ENCODE peak calls at places on chromosomes 7 and 10, in ten cellular contexts. One of them, this sample, is unnamed.

GRCh38 chr10:130999376-131000202 is 311.9 kb downstream of the TCERG1L start:
- DNase-seq in IMR-90: no peak
- DNase-seq in prostate gland: no peak
- DNase-seq in neural progenitor cell: no peak
- DNase-seq in GM23248: no peak
- DNase-seq in psoas muscle: no peak
- DNase-seq in cardiac muscle cell: no peak
- DNase-seq in OCI-LY7: no peak
- DNase-seq in aorta: no peak
- DNase-seq in uterus: no peak
- DNase-seq in this sample: no peak

GRCh38 chr10:1308415-1308814 is 252.2 kb downstream of the WDR37 start:
- DNase-seq in GM23248: no peak
- DNase-seq in uterus: no peak
- DNase-seq in aorta: no peak
- DNase-seq in cardiac muscle cell: no peak
- DNase-seq in IMR-90: no peak
- DNase-seq in psoas muscle: no peak
- DNase-seq in prostate gland: no peak
- DNase-seq in OCI-LY7: no peak
- DNase-seq in neural progenitor cell: no peak
- DNase-seq in this sample: no peak

GRCh38 chr7:149880871-149881301 is 7.1 kb downstream of the ATP6V0E2 start:
- DNase-seq in neural progenitor cell: no peak
- DNase-seq in OCI-LY7: no peak
- DNase-seq in uterus: peak
- DNase-seq in cardiac muscle cell: peak
- DNase-seq in GM23248: no peak
- DNase-seq in psoas muscle: no peak
- DNase-seq in aorta: peak
- DNase-seq in IMR-90: no peak
- DNase-seq in prostate gland: peak
- DNase-seq in this sample: no peak

GRCh38 chr10:35605191-35605590 is at the start of gene GJD4:
- DNase-seq in prostate gland: no peak
- DNase-seq in psoas muscle: no peak
- DNase-seq in IMR-90: no peak
- DNase-seq in neural progenitor cell: no peak
- DNase-seq in OCI-LY7: no peak
- DNase-seq in aorta: no peak
- DNase-seq in uterus: no peak
- DNase-seq in GM23248: no peak
- DNase-seq in cardiac muscle cell: no peak
- DNase-seq in this sample: no peak

GRCh38 chr10:3635697-3636096 is 149.3 kb downstream of the KLF6 start:
- DNase-seq in psoas muscle: no peak
- DNase-seq in cardiac muscle cell: no peak
- DNase-seq in IMR-90: no peak
- DNase-seq in prostate gland: peak
- DNase-seq in uterus: no peak
- DNase-seq in GM23248: no peak
- DNase-seq in neural progenitor cell: no peak
- DNase-seq in OCI-LY7: no peak
- DNase-seq in aorta: no peak
- DNase-seq in this sample: no peak

GRCh38 chr7:151756076-151756731 is 120.7 kb downstream of the PRKAG2 start:
- DNase-seq in aorta: peak
- DNase-seq in OCI-LY7: no peak
- DNase-seq in GM23248: peak
- DNase-seq in uterus: peak
- DNase-seq in neural progenitor cell: no peak
- DNase-seq in cardiac muscle cell: peak
- DNase-seq in prostate gland: no peak
- DNase-seq in psoas muscle: no peak
- DNase-seq in IMR-90: peak
- DNase-seq in this sample: peak

GRCh38 chr7:18866359-18867036 is 250.9 kb downstream of the TWIST1 start:
- DNase-seq in neural progenitor cell: no peak
- DNase-seq in OCI-LY7: no peak
- DNase-seq in IMR-90: peak
- DNase-seq in psoas muscle: peak
- DNase-seq in uterus: peak
- DNase-seq in aorta: no peak
- DNase-seq in cardiac muscle cell: peak
- DNase-seq in prostate gland: no peak
- DNase-seq in GM23248: peak
- DNase-seq in this sample: no peak

GRCh38 chr7:96734343-96734742 is 24.7 kb upstream of the SEM1 start:
- DNase-seq in IMR-90: no peak
- DNase-seq in uterus: no peak
- DNase-seq in neural progenitor cell: no peak
- DNase-seq in aorta: no peak
- DNase-seq in GM23248: no peak
- DNase-seq in OCI-LY7: no peak
- DNase-seq in psoas muscle: no peak
- DNase-seq in prostate gland: no peak
- DNase-seq in cardiac muscle cell: no peak
- DNase-seq in this sample: no peak

GRCh38 chr7:149527414-149527813 is 29.8 kb upstream of the ZNF746 start:
- DNase-seq in cardiac muscle cell: no peak
- DNase-seq in GM23248: no peak
- DNase-seq in IMR-90: no peak
- DNase-seq in prostate gland: no peak
- DNase-seq in OCI-LY7: no peak
- DNase-seq in uterus: no peak
- DNase-seq in psoas muscle: no peak
- DNase-seq in neural progenitor cell: no peak
- DNase-seq in aorta: no peak
- DNase-seq in this sample: no peak

GRCh38 chr7:127391591-127392181 is 822 bp downstream of the ZNF800 start:
- DNase-seq in uterus: no peak
- DNase-seq in OCI-LY7: peak
- DNase-seq in aorta: no peak
- DNase-seq in GM23248: peak
- DNase-seq in neural progenitor cell: peak
- DNase-seq in psoas muscle: no peak
- DNase-seq in cardiac muscle cell: peak
- DNase-seq in IMR-90: peak
- DNase-seq in prostate gland: peak
- DNase-seq in this sample: no peak

GRCh38 chr10:34743804-34744203 is 71.3 kb downstream of the PARD3 start:
- DNase-seq in GM23248: peak
- DNase-seq in neural progenitor cell: no peak
- DNase-seq in aorta: peak
- DNase-seq in IMR-90: peak
- DNase-seq in prostate gland: peak
- DNase-seq in psoas muscle: peak
- DNase-seq in OCI-LY7: no peak
- DNase-seq in uterus: peak
- DNase-seq in cardiac muscle cell: no peak
- DNase-seq in this sample: no peak

GRCh38 chr7:81470084-81470723 is 299.6 kb downstream of the HGF start:
- DNase-seq in psoas muscle: peak
- DNase-seq in prostate gland: peak
- DNase-seq in cardiac muscle cell: peak
- DNase-seq in IMR-90: peak
- DNase-seq in aorta: peak
- DNase-seq in uterus: peak
- DNase-seq in neural progenitor cell: peak
- DNase-seq in OCI-LY7: peak
- DNase-seq in GM23248: peak
- DNase-seq in this sample: no peak

GRCh38 chr10:87942884-87943527 is 79.6 kb downstream of the PTEN start:
- DNase-seq in prostate gland: no peak
- DNase-seq in cardiac muscle cell: no peak
- DNase-seq in aorta: no peak
- DNase-seq in OCI-LY7: no peak
- DNase-seq in uterus: no peak
- DNase-seq in neural progenitor cell: no peak
- DNase-seq in IMR-90: peak
- DNase-seq in GM23248: peak
- DNase-seq in psoas muscle: no peak
- DNase-seq in this sample: no peak

GRCh38 chr7:29607889-29608288 is 44.3 kb downstream of the PRR15 start:
- DNase-seq in IMR-90: no peak
- DNase-seq in uterus: no peak
- DNase-seq in cardiac muscle cell: peak
- DNase-seq in psoas muscle: no peak
- DNase-seq in prostate gland: no peak
- DNase-seq in neural progenitor cell: no peak
- DNase-seq in GM23248: peak
- DNase-seq in OCI-LY7: no peak
- DNase-seq in aorta: no peak
- DNase-seq in this sample: no peak

GRCh38 chr7:111529507-111530355 is 32.6 kb downstream of the IMMP2L start:
- DNase-seq in psoas muscle: no peak
- DNase-seq in cardiac muscle cell: peak
- DNase-seq in OCI-LY7: no peak
- DNase-seq in IMR-90: peak
- DNase-seq in GM23248: peak
- DNase-seq in aorta: no peak
- DNase-seq in uterus: no peak
- DNase-seq in prostate gland: no peak
- DNase-seq in neural progenitor cell: no peak
- DNase-seq in this sample: no peak
- H3K27ac ChIP-seq in psoas muscle: no peak
- H3K27ac ChIP-seq in cardiac muscle cell: no peak
- H3K27ac ChIP-seq in OCI-LY7: peak
- H3K27ac ChIP-seq in IMR-90: no peak
- H3K27ac ChIP-seq in GM23248: no peak
- H3K27ac ChIP-seq in aorta: no peak
- H3K27ac ChIP-seq in uterus: peak
- H3K27ac ChIP-seq in prostate gland: no peak
- H3K27ac ChIP-seq in neural progenitor cell: no peak
- H3K27ac ChIP-seq in this sample: no peak

GRCh38 chr7:27835408-27835807 is 95.4 kb downstream of the TAX1BP1 start:
- DNase-seq in GM23248: no peak
- DNase-seq in psoas muscle: no peak
- DNase-seq in aorta: no peak
- DNase-seq in OCI-LY7: no peak
- DNase-seq in IMR-90: peak
- DNase-seq in neural progenitor cell: no peak
- DNase-seq in uterus: no peak
- DNase-seq in cardiac muscle cell: peak
- DNase-seq in prostate gland: no peak
- DNase-seq in this sample: no peak
- H3K27ac ChIP-seq in GM23248: no peak
- H3K27ac ChIP-seq in psoas muscle: no peak
- H3K27ac ChIP-seq in aorta: no peak
- H3K27ac ChIP-seq in OCI-LY7: no peak
- H3K27ac ChIP-seq in IMR-90: no peak
- H3K27ac ChIP-seq in neural progenitor cell: no peak
- H3K27ac ChIP-seq in uterus: no peak
- H3K27ac ChIP-seq in cardiac muscle cell: peak
- H3K27ac ChIP-seq in prostate gland: no peak
- H3K27ac ChIP-seq in this sample: no peak

GRCh38 chr7:25259487-25260243 is 31.4 kb upstream of the NPVF start:
- DNase-seq in cardiac muscle cell: peak
- DNase-seq in aorta: no peak
- DNase-seq in uterus: peak
- DNase-seq in GM23248: peak
- DNase-seq in psoas muscle: peak
- DNase-seq in neural progenitor cell: peak
- DNase-seq in prostate gland: peak
- DNase-seq in IMR-90: peak
- DNase-seq in OCI-LY7: peak
- DNase-seq in this sample: peak

GRCh38 chr7:25263292-25263691 is 35.0 kb upstream of the NPVF start:
- DNase-seq in aorta: no peak
- DNase-seq in prostate gland: no peak
- DNase-seq in cardiac muscle cell: peak
- DNase-seq in uterus: no peak
- DNase-seq in OCI-LY7: no peak
- DNase-seq in GM23248: peak
- DNase-seq in neural progenitor cell: no peak
- DNase-seq in psoas muscle: no peak
- DNase-seq in IMR-90: no peak
- DNase-seq in this sample: no peak

GRCh38 chr7:25261545-25262135 is 33.4 kb upstream of the NPVF start:
- DNase-seq in neural progenitor cell: no peak
- DNase-seq in IMR-90: no peak
- DNase-seq in cardiac muscle cell: no peak
- DNase-seq in prostate gland: no peak
- DNase-seq in GM23248: no peak
- DNase-seq in aorta: no peak
- DNase-seq in OCI-LY7: no peak
- DNase-seq in uterus: no peak
- DNase-seq in psoas muscle: no peak
- DNase-seq in this sample: no peak

GRCh38 chr7:25262586-25262985 is 34.3 kb upstream of the NPVF start:
- DNase-seq in aorta: no peak
- DNase-seq in psoas muscle: no peak
- DNase-seq in uterus: no peak
- DNase-seq in prostate gland: no peak
- DNase-seq in IMR-90: no peak
- DNase-seq in cardiac muscle cell: peak
- DNase-seq in neural progenitor cell: no peak
- DNase-seq in OCI-LY7: no peak
- DNase-seq in GM23248: no peak
- DNase-seq in this sample: no peak

DNA sequence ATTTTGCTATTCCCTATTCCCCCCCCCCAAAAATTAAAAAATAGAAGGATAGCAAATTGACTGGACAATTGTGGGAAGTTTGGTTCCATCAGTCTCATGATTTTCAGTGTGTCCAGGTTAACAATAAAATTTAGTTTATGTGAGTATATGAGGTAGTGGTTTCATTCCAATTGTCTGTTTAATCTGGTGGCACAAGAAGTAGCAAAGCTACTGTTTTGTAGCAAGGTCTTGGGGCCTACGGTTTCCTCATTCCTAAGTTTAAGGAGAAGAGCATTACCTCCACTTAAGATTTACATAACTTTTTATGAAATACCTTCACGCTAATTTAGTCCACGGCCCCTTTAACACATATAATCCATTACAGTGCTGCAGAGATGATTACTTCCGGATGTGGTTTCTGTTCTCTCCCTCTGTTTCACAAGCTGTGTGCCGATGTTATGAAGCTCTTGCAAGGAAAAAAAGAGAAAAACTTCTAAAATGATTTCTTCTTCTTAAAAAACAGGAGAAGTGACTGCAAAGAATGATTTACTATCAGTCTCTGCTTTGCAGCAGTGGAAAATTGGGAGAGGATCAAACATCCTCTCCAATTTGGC is 32.7 kb upstream of the NPVF start:
- DNase-seq in GM23248: peak
- DNase-seq in cardiac muscle cell: peak
- DNase-seq in IMR-90: peak
- DNase-seq in neural progenitor cell: no peak
- DNase-seq in prostate gland: no peak
- DNase-seq in OCI-LY7: peak
- DNase-seq in psoas muscle: no peak
- DNase-seq in aorta: no peak
- DNase-seq in uterus: no peak
- DNase-seq in this sample: no peak
- H3K27ac ChIP-seq in GM23248: peak
- H3K27ac ChIP-seq in cardiac muscle cell: no peak
- H3K27ac ChIP-seq in IMR-90: no peak
- H3K27ac ChIP-seq in neural progenitor cell: peak
- H3K27ac ChIP-seq in prostate gland: peak
- H3K27ac ChIP-seq in OCI-LY7: no peak
- H3K27ac ChIP-seq in psoas muscle: no peak
- H3K27ac ChIP-seq in aorta: no peak
- H3K27ac ChIP-seq in uterus: peak
- H3K27ac ChIP-seq in this sample: no peak

GRCh38 chr10:73551515-73551914 is 39.6 kb downstream of the USP54 start:
- DNase-seq in cardiac muscle cell: no peak
- DNase-seq in GM23248: no peak
- DNase-seq in aorta: no peak
- DNase-seq in neural progenitor cell: no peak
- DNase-seq in psoas muscle: no peak
- DNase-seq in IMR-90: no peak
- DNase-seq in OCI-LY7: no peak
- DNase-seq in uterus: no peak
- DNase-seq in prostate gland: no peak
- DNase-seq in this sample: no peak
- H3K27ac ChIP-seq in cardiac muscle cell: no peak
- H3K27ac ChIP-seq in GM23248: no peak
- H3K27ac ChIP-seq in aorta: no peak
- H3K27ac ChIP-seq in neural progenitor cell: no peak
- H3K27ac ChIP-seq in psoas muscle: peak
- H3K27ac ChIP-seq in IMR-90: no peak
- H3K27ac ChIP-seq in OCI-LY7: no peak
- H3K27ac ChIP-seq in uterus: no peak
- H3K27ac ChIP-seq in prostate gland: no peak
- H3K27ac ChIP-seq in this sample: no peak

This sample was measured in upper lobe of left lung.